ENCODE peak calls at places on chromosomes 7 and 10, in six cellular contexts. R, T, C, P, A and I are unnamed samples.

GRCh38 chr7:108263364-108263951 is 133.3 kb upstream of the LAMB4 start:
- DNase-seq in T (no peak), R (no peak), P (no peak), C (no peak), A (no peak), I (no peak)

GRCh38 chr10:6128591-6129383 is 40.0 kb downstream of the RBM17 start:
- DNase-seq in R (no peak), T (no peak), P (no peak), C (peak; percentile 29), A (no peak), I (no peak)

GRCh38 chr7:134084488-134085144 is 42.5 kb upstream of the LRGUK start:
- DNase-seq in A (no peak), C (no peak), T (no peak), R (peak; percentile 48), P (no peak), I (peak; percentile 84)

GRCh38 chr7:126700807-126701604 is 551.7 kb downstream of the GRM8 start:
- DNase-seq in A (peak; percentile 82), R (peak; percentile 97), P (peak; percentile 98), T (peak; percentile 41), C (peak; percentile 98), I (peak; percentile 97)

GRCh38 chr7:28748934-28749584 is 209.1 kb downstream of the TRIL start:
- DNase-seq in P (no peak), A (peak; percentile 50), C (peak; percentile 71), T (no peak), R (peak; percentile 7), I (peak; percentile 77)

GRCh38 chr10:13690281-13690825 is 103.6 kb downstream of the PRPF18 start:
- DNase-seq in A (no peak), R (no peak), C (no peak), P (no peak), T (no peak), I (no peak)

GRCh38 chr10:70174058-70174741 is 3.9 kb upstream of the SAR1A start:
- DNase-seq in A (no peak), R (peak; percentile 41), P (no peak), C (peak; percentile 37), T (peak; percentile 79), I (no peak)

GRCh38 chr7:39616138-39616537 is 7.2 kb upstream of the RALA start:
- DNase-seq in R (no peak), P (no peak), A (no peak), T (no peak), C (no peak), I (no peak)

GRCh38 chr10:92279297-92279696 is 11.6 kb downstream of the CPEB3 start:
- DNase-seq in T (no peak), A (no peak), R (no peak), C (peak; percentile 33), P (no peak), I (no peak)

GRCh38 chr7:78149787-78150186 is 351.2 kb downstream of the PHTF2 start:
- DNase-seq in A (no peak), T (no peak), R (no peak), C (no peak), P (no peak), I (no peak)

GRCh38 chr10:102152545-102152890 is 329 bp downstream of the NOLC1 start:
- DNase-seq in C (no peak), T (no peak), R (no peak), P (no peak), A (no peak), I (no peak)

GRCh38 chr7:148115308-148115707 is 475.3 kb upstream of the C7orf33 start:
- DNase-seq in T (no peak), A (no peak), C (no peak), R (no peak), P (no peak), I (no peak)

GRCh38 chr10:61279400-61279799 is 173.8 kb downstream of the TMEM26 start:
- DNase-seq in P (no peak), C (no peak), T (no peak), A (no peak), R (no peak), I (no peak)

GRCh38 chr10:108112218-108112617 is 947.7 kb upstream of the SORCS1 start:
- DNase-seq in T (no peak), R (no peak), C (no peak), A (peak; percentile 4), P (no peak), I (peak; percentile 11)

GRCh38 chr10:96073722-96074121 is 30.3 kb downstream of the CCNJ start:
- DNase-seq in T (no peak), A (peak; percentile 31), P (no peak), C (peak; percentile 78), R (peak; percentile 36), I (peak; percentile 88)

GRCh38 chr7:74355091-74355490 is 65.9 kb downstream of the CLIP2 start:
- DNase-seq in T (peak; percentile 20), C (peak; percentile 70), R (peak; percentile 72), A (peak; percentile 73), P (no peak), I (peak; percentile 42)

GRCh38 chr10:6593140-6593740 is 13.2 kb upstream of the PRKCQ start:
- DNase-seq in C (no peak), R (no peak), T (no peak), P (no peak), A (no peak), I (no peak)

GRCh38 chr10:33155720-33156638 is 178.5 kb downstream of the NRP1 start:
- DNase-seq in C (no peak), A (peak; percentile 98), R (peak; percentile 28), T (peak; percentile 99), P (no peak), I (peak; percentile 23)

GRCh38 chr7:121286186-121286585 is 42.6 kb upstream of the WNT16 start:
- DNase-seq in A (no peak), P (no peak), R (no peak), C (no peak), T (no peak), I (no peak)

GRCh38 chr10:47357131-47357582 is 9.0 kb downstream of the RBP3 start:
- DNase-seq in R (no peak), T (no peak), C (no peak), P (no peak), A (no peak), I (no peak)

GRCh38 chr10:98694014-98694413 is 247.3 kb upstream of the HPS1 start:
- DNase-seq in R (no peak), T (no peak), C (no peak), A (no peak), P (no peak), I (no peak)

GRCh38 chr10:77163670-77164348 is 473.8 kb downstream of the KCNMA1 start:
- DNase-seq in T (peak; percentile 24), A (peak; percentile 95), R (peak; percentile 13), P (no peak), C (peak; percentile 88), I (peak; percentile 38)

GRCh38 chr10:25501912-25502311 is 327.1 kb downstream of the GPR158 start:
- DNase-seq in A (no peak), T (no peak), R (no peak), P (no peak), C (no peak), I (no peak)

GRCh38 chr7:20786779-20787651 is at the start of gene SP8:
- DNase-seq in C (peak; percentile 51), R (peak; percentile 89), P (no peak), T (peak; percentile 31), A (no peak), I (peak; percentile 68)

GRCh38 chr7:20787658-20788057 is 972 bp upstream of the SP8 start:
- DNase-seq in P (no peak), C (no peak), R (no peak), A (no peak), T (no peak), I (no peak)

GRCh38 chr7:20786049-20786412 is 655 bp downstream of the SP8 start:
- DNase-seq in A (no peak), R (no peak), T (no peak), C (no peak), P (no peak), I (no peak)

GRCh38 chr7:20785211-20786048 is 1.3 kb downstream of the SP8 start:
- DNase-seq in A (no peak), P (no peak), C (no peak), T (no peak), R (no peak), I (no peak)

DNA sequence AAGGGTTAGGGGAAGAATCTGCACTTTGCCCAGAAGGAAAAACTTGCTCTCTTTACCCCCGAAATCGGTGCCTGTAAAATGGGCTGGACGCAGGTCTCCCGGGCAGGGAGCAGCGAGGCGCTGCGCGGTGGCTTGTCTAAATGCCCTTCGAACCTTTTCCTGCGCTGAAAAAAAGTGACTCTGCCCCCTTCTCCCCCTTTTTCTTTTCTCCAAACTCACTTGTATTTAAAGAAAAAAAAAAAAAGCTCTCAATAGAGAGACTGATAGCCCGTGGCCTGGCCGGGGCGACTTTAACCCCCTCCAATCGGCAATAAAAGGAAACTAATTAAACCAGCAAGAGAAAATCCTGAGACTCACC is 286 bp downstream of the SP8 start:
- DNase-seq in T (no peak), P (no peak), C (no peak), R (no peak), A (no peak), I (no peak)
- H3K4me3 ChIP-seq in T (peak overlapping the region; percentile 55), P (no peak overlapping the region), C (peak overlapping the region; percentile 66), R (peak overlapping the region; percentile 68), A (peak overlapping the region; percentile 43), I (peak overlapping the region; percentile 58)

DNA sequence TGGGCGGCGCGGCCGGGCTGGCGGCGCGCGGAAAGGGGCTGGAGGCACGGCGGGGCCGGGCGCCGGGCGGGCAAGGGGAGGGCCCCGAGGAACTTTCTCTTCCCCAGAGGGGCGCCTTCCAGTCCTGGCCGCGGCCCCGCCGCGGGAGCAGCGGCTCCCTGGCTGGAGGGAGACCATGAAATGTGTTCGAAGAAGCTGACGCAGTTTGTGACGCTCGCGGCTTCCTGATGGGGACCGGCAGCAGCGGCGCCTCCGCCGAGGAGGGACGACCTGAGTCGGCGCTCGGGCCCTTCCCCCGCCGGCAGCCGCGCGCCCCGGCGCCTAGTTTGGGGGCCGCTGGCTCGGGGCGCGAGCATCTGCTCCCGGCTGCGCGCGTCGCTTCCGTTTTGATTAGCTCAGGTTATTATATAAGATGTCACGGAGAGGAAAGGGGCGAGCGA is 57.2 kb upstream of the PCGF5 start:
- DNase-seq in R (peak; percentile 53), C (peak; percentile 55), T (peak; percentile 41), P (no peak), A (peak; percentile 65), I (peak; percentile 69)
- TF ChIP-seq MYC in R (no peak), C (no peak), T (peak; percentile 9), P (no peak), A (no peak), I (no peak)

DNA sequence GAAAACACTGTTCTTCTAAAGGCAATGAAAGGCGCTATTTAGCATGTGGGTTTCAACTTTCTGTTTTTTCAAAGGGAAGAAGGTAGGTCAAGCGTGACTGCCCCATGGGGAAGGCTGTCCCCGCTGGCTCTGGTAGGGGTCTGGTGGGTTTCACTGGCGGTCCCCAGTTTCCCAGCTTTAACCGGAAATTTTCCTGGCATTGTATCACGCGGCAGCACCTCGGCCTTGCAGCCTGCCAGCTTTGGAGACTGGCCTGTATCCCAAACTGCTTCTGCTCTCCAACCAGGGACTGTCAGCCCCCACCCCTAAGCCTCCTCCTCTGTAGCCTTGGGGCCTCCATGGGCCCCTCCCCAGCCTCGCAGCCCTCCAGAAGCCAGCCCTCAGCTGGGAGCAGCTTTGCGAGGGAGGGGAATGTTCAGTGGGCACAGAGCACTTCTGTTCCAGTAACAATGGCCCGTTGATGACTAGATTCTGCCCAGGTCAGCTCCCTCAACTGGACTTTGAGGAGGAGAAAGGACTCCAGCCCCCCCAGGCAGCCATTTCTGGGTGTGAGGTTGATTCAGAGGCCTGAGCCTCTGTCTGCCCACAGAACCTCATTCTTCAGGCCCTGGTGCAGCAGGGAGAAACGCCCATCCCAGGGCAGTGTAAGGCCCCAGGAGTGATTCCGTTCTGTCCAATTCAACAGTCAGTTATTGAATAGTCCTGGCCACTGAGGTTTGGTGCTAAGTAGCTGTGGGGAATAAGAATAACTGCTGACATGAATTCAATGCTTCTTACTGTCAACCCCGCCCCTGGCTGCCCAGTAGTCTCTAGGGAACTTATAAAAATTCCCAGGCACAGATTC is 17.1 kb downstream of the CHST3 start:
- DNase-seq in P (peak; percentile 44), R (no peak), C (peak; percentile 34), T (peak; percentile 90), A (no peak), I (no peak)
- TF ChIP-seq MAX in P (no peak), R (no peak), C (no peak), T (peak; percentile 66), A (no peak), I (no peak)

GRCh38 chr10:118342638-118343020 is 505 bp upstream of the FAM204A start:
- DNase-seq in T (peak; percentile 5), C (no peak), R (no peak), A (no peak), P (no peak), I (peak; percentile 31)
- H3K4me3 ChIP-seq in T (peak overlapping the region; percentile 77), C (peak overlapping the region; percentile 95), R (peak overlapping the region; percentile 95), A (peak overlapping the region; percentile 92), P (peak overlapping the region; percentile 94), I (peak overlapping the region; percentile 90)